ENCODE peak calls at places on chromosomes 5 and 9, in ten cellular contexts. One of them, this sample, is unnamed.
A peak's percentile ranks its signal among the peaks of the same experiment; 100 is the strongest.

GRCh38 chr9:129351058-129351641 is 173.1 kb upstream of the IER5L start:
- DNase-seq in mammary epithelial cell: no peak
- DNase-seq in cardiac fibroblast: no peak
- DNase-seq in AG10803: no peak
- DNase-seq in CD4-positive, CD25-positive, alpha-beta regulatory T cell: no peak
- DNase-seq in H7: peak; percentile 92
- DNase-seq in psoas muscle: no peak
- DNase-seq in ovary: peak; percentile 65
- DNase-seq in cardiac muscle cell: peak; percentile 49
- DNase-seq in PC-3: no peak
- DNase-seq in this sample: no peak

GRCh38 chr9:89436326-89436725 is 61.6 kb downstream of the SEMA4D start:
- DNase-seq in mammary epithelial cell: no peak
- DNase-seq in cardiac fibroblast: no peak
- DNase-seq in AG10803: no peak
- DNase-seq in CD4-positive, CD25-positive, alpha-beta regulatory T cell: no peak
- DNase-seq in H7: peak; percentile 62
- DNase-seq in psoas muscle: no peak
- DNase-seq in ovary: no peak
- DNase-seq in cardiac muscle cell: no peak
- DNase-seq in PC-3: no peak
- DNase-seq in this sample: no peak

GRCh38 chr9:37374892-37375291 is 47.6 kb upstream of the GRHPR start:
- DNase-seq in mammary epithelial cell: no peak
- DNase-seq in cardiac fibroblast: no peak
- DNase-seq in AG10803: no peak
- DNase-seq in CD4-positive, CD25-positive, alpha-beta regulatory T cell: no peak
- DNase-seq in H7: no peak
- DNase-seq in psoas muscle: no peak
- DNase-seq in ovary: no peak
- DNase-seq in cardiac muscle cell: no peak
- DNase-seq in PC-3: no peak
- DNase-seq in this sample: no peak

GRCh38 chr5:115336201-115336720 is 39.8 kb upstream of the CCDC112 start:
- DNase-seq in mammary epithelial cell: peak; percentile 22
- DNase-seq in cardiac fibroblast: no peak
- DNase-seq in AG10803: no peak
- DNase-seq in CD4-positive, CD25-positive, alpha-beta regulatory T cell: no peak
- DNase-seq in H7: no peak
- DNase-seq in psoas muscle: no peak
- DNase-seq in ovary: no peak
- DNase-seq in cardiac muscle cell: no peak
- DNase-seq in PC-3: no peak
- DNase-seq in this sample: no peak

GRCh38 chr9:18543406-18543965 is 69.5 kb downstream of the ADAMTSL1 start:
- DNase-seq in mammary epithelial cell: peak; percentile 58
- DNase-seq in cardiac fibroblast: peak; percentile 79
- DNase-seq in AG10803: peak; percentile 86
- DNase-seq in CD4-positive, CD25-positive, alpha-beta regulatory T cell: no peak
- DNase-seq in H7: no peak
- DNase-seq in psoas muscle: no peak
- DNase-seq in ovary: no peak
- DNase-seq in cardiac muscle cell: no peak
- DNase-seq in PC-3: peak; percentile 81
- DNase-seq in this sample: no peak

GRCh38 chr5:9054821-9055589 is 490.9 kb downstream of the SEMA5A start:
- DNase-seq in mammary epithelial cell: peak; percentile 83
- DNase-seq in cardiac fibroblast: no peak
- DNase-seq in AG10803: peak; percentile 31
- DNase-seq in CD4-positive, CD25-positive, alpha-beta regulatory T cell: no peak
- DNase-seq in H7: no peak
- DNase-seq in psoas muscle: no peak
- DNase-seq in ovary: no peak
- DNase-seq in cardiac muscle cell: no peak
- DNase-seq in PC-3: peak; percentile 22
- DNase-seq in this sample: no peak

GRCh38 chr5:173454764-173455598 is 126.8 kb upstream of the STC2 start:
- DNase-seq in mammary epithelial cell: peak; percentile 91
- DNase-seq in cardiac fibroblast: peak; percentile 94
- DNase-seq in AG10803: peak; percentile 98
- DNase-seq in CD4-positive, CD25-positive, alpha-beta regulatory T cell: no peak
- DNase-seq in H7: no peak
- DNase-seq in psoas muscle: peak; percentile 80
- DNase-seq in ovary: peak; percentile 23
- DNase-seq in cardiac muscle cell: no peak
- DNase-seq in PC-3: peak; percentile 99
- DNase-seq in this sample: peak; percentile 24

GRCh38 chr9:124312290-124313265 is 54.8 kb downstream of the NEK6 start:
- DNase-seq in mammary epithelial cell: no peak
- DNase-seq in cardiac fibroblast: no peak
- DNase-seq in AG10803: no peak
- DNase-seq in CD4-positive, CD25-positive, alpha-beta regulatory T cell: no peak
- DNase-seq in H7: peak; percentile 87
- DNase-seq in psoas muscle: no peak
- DNase-seq in ovary: no peak
- DNase-seq in cardiac muscle cell: no peak
- DNase-seq in PC-3: no peak
- DNase-seq in this sample: no peak

GRCh38 chr9:13432914-13433313 is 153.4 kb upstream of the MPDZ start:
- DNase-seq in mammary epithelial cell: no peak
- DNase-seq in cardiac fibroblast: peak; percentile 48
- DNase-seq in AG10803: no peak
- DNase-seq in CD4-positive, CD25-positive, alpha-beta regulatory T cell: no peak
- DNase-seq in H7: no peak
- DNase-seq in psoas muscle: no peak
- DNase-seq in ovary: no peak
- DNase-seq in cardiac muscle cell: no peak
- DNase-seq in PC-3: peak; percentile 54
- DNase-seq in this sample: no peak

GRCh38 chr9:37301369-37302172 is 120.9 kb upstream of the GRHPR start:
- DNase-seq in mammary epithelial cell: no peak
- DNase-seq in cardiac fibroblast: no peak
- DNase-seq in AG10803: no peak
- DNase-seq in CD4-positive, CD25-positive, alpha-beta regulatory T cell: no peak
- DNase-seq in H7: no peak
- DNase-seq in psoas muscle: no peak
- DNase-seq in ovary: no peak
- DNase-seq in cardiac muscle cell: no peak
- DNase-seq in PC-3: no peak
- DNase-seq in this sample: no peak

GRCh38 chr5:137496919-137497318 is 2.2 kb downstream of the SPOCK1 start:
- DNase-seq in mammary epithelial cell: no peak
- DNase-seq in cardiac fibroblast: no peak
- DNase-seq in AG10803: peak; percentile 48
- DNase-seq in CD4-positive, CD25-positive, alpha-beta regulatory T cell: no peak
- DNase-seq in H7: no peak
- DNase-seq in psoas muscle: no peak
- DNase-seq in ovary: no peak
- DNase-seq in cardiac muscle cell: no peak
- DNase-seq in PC-3: no peak
- DNase-seq in this sample: no peak

GRCh38 chr5:142743677-142744441 is 26.3 kb upstream of the ARHGAP26 start:
- DNase-seq in mammary epithelial cell: peak; percentile 25
- DNase-seq in cardiac fibroblast: peak; percentile 78
- DNase-seq in AG10803: peak; percentile 30
- DNase-seq in CD4-positive, CD25-positive, alpha-beta regulatory T cell: no peak
- DNase-seq in H7: no peak
- DNase-seq in psoas muscle: no peak
- DNase-seq in ovary: no peak
- DNase-seq in cardiac muscle cell: no peak
- DNase-seq in PC-3: peak; percentile 40
- DNase-seq in this sample: no peak

GRCh38 chr9:115016369-115016768 is 86.0 kb upstream of the TNFSF8 start:
- DNase-seq in mammary epithelial cell: peak; percentile 64
- DNase-seq in cardiac fibroblast: no peak
- DNase-seq in AG10803: no peak
- DNase-seq in CD4-positive, CD25-positive, alpha-beta regulatory T cell: no peak
- DNase-seq in H7: no peak
- DNase-seq in psoas muscle: no peak
- DNase-seq in ovary: no peak
- DNase-seq in cardiac muscle cell: no peak
- DNase-seq in PC-3: no peak
- DNase-seq in this sample: no peak

GRCh38 chr9:2047916-2048315 is 32.8 kb downstream of the SMARCA2 start:
- DNase-seq in mammary epithelial cell: no peak
- DNase-seq in cardiac fibroblast: no peak
- DNase-seq in AG10803: no peak
- DNase-seq in CD4-positive, CD25-positive, alpha-beta regulatory T cell: no peak
- DNase-seq in H7: peak; percentile 34
- DNase-seq in psoas muscle: no peak
- DNase-seq in ovary: no peak
- DNase-seq in cardiac muscle cell: no peak
- DNase-seq in PC-3: no peak
- DNase-seq in this sample: no peak
- H3K4me3 ChIP-seq in mammary epithelial cell: no peak overlapping the region
- H3K4me3 ChIP-seq in cardiac fibroblast: no peak overlapping the region
- H3K4me3 ChIP-seq in AG10803: no peak overlapping the region
- H3K4me3 ChIP-seq in CD4-positive, CD25-positive, alpha-beta regulatory T cell: no peak overlapping the region
- H3K4me3 ChIP-seq in H7: no peak overlapping the region
- H3K4me3 ChIP-seq in psoas muscle: no peak overlapping the region
- H3K4me3 ChIP-seq in ovary: no peak overlapping the region
- H3K4me3 ChIP-seq in cardiac muscle cell: no peak overlapping the region
- H3K4me3 ChIP-seq in PC-3: no peak overlapping the region
- H3K4me3 ChIP-seq in this sample: no peak overlapping the region

DNA sequence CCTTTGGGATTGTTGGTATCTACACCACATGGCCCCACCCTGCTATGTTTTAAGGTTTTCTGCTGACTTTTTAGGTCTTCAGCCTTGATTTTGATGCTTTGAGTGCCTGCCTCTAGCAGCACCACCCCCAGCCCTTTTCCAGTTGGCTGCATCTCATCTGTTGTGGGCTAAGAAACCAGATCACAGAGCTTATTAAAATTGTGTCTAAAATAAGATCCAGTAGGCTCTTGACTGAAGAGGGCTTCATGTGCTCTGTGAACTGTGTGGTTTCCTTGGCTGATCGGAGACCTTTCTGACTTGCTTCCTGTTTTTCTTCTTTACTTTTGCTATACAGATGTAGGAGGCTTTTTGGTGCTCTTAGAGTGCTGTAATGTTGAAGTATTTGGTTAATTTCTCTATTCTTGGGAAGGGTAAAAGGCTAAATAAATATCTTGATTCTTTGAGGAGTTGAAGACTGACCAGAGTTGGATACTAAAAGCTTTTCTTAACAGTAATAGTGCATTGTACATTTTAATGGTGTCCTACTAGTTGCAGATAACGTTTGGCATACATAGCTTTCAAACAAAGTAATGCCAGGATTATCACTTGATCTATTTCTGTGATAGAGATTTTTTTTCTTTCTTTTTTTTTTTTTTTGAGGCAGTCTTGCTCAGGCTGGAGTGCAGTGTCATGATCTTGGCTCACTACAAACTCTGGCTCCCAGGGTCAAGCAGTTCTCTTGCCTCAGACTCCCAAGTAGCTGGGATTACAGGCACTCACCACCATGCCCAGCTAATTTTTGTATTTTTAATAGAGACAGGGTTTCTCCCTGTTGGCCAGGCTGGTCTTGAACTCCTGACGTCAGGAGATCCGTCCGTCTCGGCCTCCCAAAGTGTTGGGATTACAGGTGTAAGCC is 4.5 kb downstream of the UBE2D2 start:
- DNase-seq in mammary epithelial cell: no peak
- DNase-seq in cardiac fibroblast: peak; percentile 55
- DNase-seq in AG10803: peak; percentile 26
- DNase-seq in CD4-positive, CD25-positive, alpha-beta regulatory T cell: peak; percentile 30
- DNase-seq in H7: no peak
- DNase-seq in psoas muscle: no peak
- DNase-seq in ovary: no peak
- DNase-seq in cardiac muscle cell: peak; percentile 56
- DNase-seq in PC-3: no peak
- DNase-seq in this sample: no peak
- H3K4me3 ChIP-seq in mammary epithelial cell: no peak overlapping the region
- H3K4me3 ChIP-seq in cardiac fibroblast: peak overlapping the region; percentile 1
- H3K4me3 ChIP-seq in AG10803: no peak overlapping the region
- H3K4me3 ChIP-seq in CD4-positive, CD25-positive, alpha-beta regulatory T cell: peak overlapping the region; percentile 81
- H3K4me3 ChIP-seq in H7: no peak overlapping the region
- H3K4me3 ChIP-seq in psoas muscle: peak overlapping the region; percentile 45
- H3K4me3 ChIP-seq in ovary: no peak overlapping the region
- H3K4me3 ChIP-seq in cardiac muscle cell: peak overlapping the region; percentile 7
- H3K4me3 ChIP-seq in PC-3: no peak overlapping the region
- H3K4me3 ChIP-seq in this sample: no peak overlapping the region

GRCh38 chr5:80238778-80239679 is 16.8 kb downstream of the SERINC5 start:
- DNase-seq in mammary epithelial cell: peak; percentile 35
- DNase-seq in cardiac fibroblast: peak; percentile 75
- DNase-seq in AG10803: peak; percentile 76
- DNase-seq in CD4-positive, CD25-positive, alpha-beta regulatory T cell: no peak
- DNase-seq in H7: no peak
- DNase-seq in psoas muscle: peak; percentile 69
- DNase-seq in ovary: peak; percentile 46
- DNase-seq in cardiac muscle cell: peak; percentile 64
- DNase-seq in PC-3: no peak
- DNase-seq in this sample: peak; percentile 82
- H3K4me3 ChIP-seq in mammary epithelial cell: no peak overlapping the region
- H3K4me3 ChIP-seq in cardiac fibroblast: no peak overlapping the region
- H3K4me3 ChIP-seq in AG10803: no peak overlapping the region
- H3K4me3 ChIP-seq in CD4-positive, CD25-positive, alpha-beta regulatory T cell: no peak overlapping the region
- H3K4me3 ChIP-seq in H7: no peak overlapping the region
- H3K4me3 ChIP-seq in psoas muscle: peak overlapping the region; percentile 13
- H3K4me3 ChIP-seq in ovary: no peak overlapping the region
- H3K4me3 ChIP-seq in cardiac muscle cell: no peak overlapping the region
- H3K4me3 ChIP-seq in PC-3: no peak overlapping the region
- H3K4me3 ChIP-seq in this sample: no peak overlapping the region

GRCh38 chr5:17019324-17019723 is 83.2 kb upstream of the MYO10 start:
- DNase-seq in mammary epithelial cell: no peak
- DNase-seq in cardiac fibroblast: peak; percentile 45
- DNase-seq in AG10803: peak; percentile 55
- DNase-seq in CD4-positive, CD25-positive, alpha-beta regulatory T cell: no peak
- DNase-seq in H7: no peak
- DNase-seq in psoas muscle: no peak
- DNase-seq in ovary: no peak
- DNase-seq in cardiac muscle cell: no peak
- DNase-seq in PC-3: no peak
- DNase-seq in this sample: no peak

GRCh38 chr5:17022296-17022695 is 86.2 kb upstream of the MYO10 start:
- DNase-seq in mammary epithelial cell: no peak
- DNase-seq in cardiac fibroblast: no peak
- DNase-seq in AG10803: no peak
- DNase-seq in CD4-positive, CD25-positive, alpha-beta regulatory T cell: no peak
- DNase-seq in H7: no peak
- DNase-seq in psoas muscle: no peak
- DNase-seq in ovary: no peak
- DNase-seq in cardiac muscle cell: no peak
- DNase-seq in PC-3: no peak
- DNase-seq in this sample: no peak

GRCh38 chr5:17018871-17019270 is 82.8 kb upstream of the MYO10 start:
- DNase-seq in mammary epithelial cell: no peak
- DNase-seq in cardiac fibroblast: no peak
- DNase-seq in AG10803: no peak
- DNase-seq in CD4-positive, CD25-positive, alpha-beta regulatory T cell: no peak
- DNase-seq in H7: no peak
- DNase-seq in psoas muscle: no peak
- DNase-seq in ovary: no peak
- DNase-seq in cardiac muscle cell: no peak
- DNase-seq in PC-3: no peak
- DNase-seq in this sample: no peak

GRCh38 chr5:17020586-17021362 is 84.7 kb upstream of the MYO10 start:
- DNase-seq in mammary epithelial cell: no peak
- DNase-seq in cardiac fibroblast: no peak
- DNase-seq in AG10803: no peak
- DNase-seq in CD4-positive, CD25-positive, alpha-beta regulatory T cell: no peak
- DNase-seq in H7: no peak
- DNase-seq in psoas muscle: no peak
- DNase-seq in ovary: no peak
- DNase-seq in cardiac muscle cell: no peak
- DNase-seq in PC-3: no peak
- DNase-seq in this sample: no peak

GRCh38 chr5:17021363-17021932 is 85.4 kb upstream of the MYO10 start:
- DNase-seq in mammary epithelial cell: no peak
- DNase-seq in cardiac fibroblast: no peak
- DNase-seq in AG10803: no peak
- DNase-seq in CD4-positive, CD25-positive, alpha-beta regulatory T cell: no peak
- DNase-seq in H7: no peak
- DNase-seq in psoas muscle: no peak
- DNase-seq in ovary: no peak
- DNase-seq in cardiac muscle cell: peak; percentile 5
- DNase-seq in PC-3: no peak
- DNase-seq in this sample: no peak
- H3K4me3 ChIP-seq in mammary epithelial cell: no peak overlapping the region
- H3K4me3 ChIP-seq in cardiac fibroblast: no peak overlapping the region
- H3K4me3 ChIP-seq in AG10803: no peak overlapping the region
- H3K4me3 ChIP-seq in CD4-positive, CD25-positive, alpha-beta regulatory T cell: no peak overlapping the region
- H3K4me3 ChIP-seq in H7: no peak overlapping the region
- H3K4me3 ChIP-seq in psoas muscle: no peak overlapping the region
- H3K4me3 ChIP-seq in ovary: no peak overlapping the region
- H3K4me3 ChIP-seq in cardiac muscle cell: no peak overlapping the region
- H3K4me3 ChIP-seq in PC-3: no peak overlapping the region
- H3K4me3 ChIP-seq in this sample: no peak overlapping the region

This sample was measured in body of pancreas.